ENCODE peak calls at places on chromosome 20, in ten cellular contexts. J is colonic mucosa, X is OCI-LY7, M is A673, H is AG10803, Y is mammary epithelial cell, B is bronchial epithelial cell, S is GM12864, E is sigmoid colon, V is lower leg skin. Z is an unnamed sample.

GRCh38 chr20:51562334-51563140 is 20.0 kb upstream of the NFATC2 start:
- DNase-seq in J (peak), X (no peak), M (peak), H (peak), Y (peak), B (peak), S (no peak), E (peak), V (peak), Z (peak)

GRCh38 chr20:51636123-51636522 is 93.6 kb upstream of the NFATC2 start:
- DNase-seq in J (no peak), X (no peak), M (peak), H (no peak), Y (peak), B (peak), S (no peak), E (no peak), V (no peak), Z (no peak)

GRCh38 chr20:63708301-63709148 is 686 bp downstream of the ZGPAT start:
- DNase-seq in J (no peak), X (no peak), M (no peak), H (no peak), Y (peak), B (no peak), S (no peak), E (peak), V (peak), Z (no peak)

GRCh38 chr20:9024996-9025395 is 43.9 kb upstream of the PLCB4 start:
- DNase-seq in J (no peak), X (no peak), M (no peak), H (no peak), Y (no peak), B (no peak), S (no peak), E (no peak), V (no peak), Z (no peak)

GRCh38 chr20:5118220-5119142 is 1.3 kb downstream of the PCNA start:
- DNase-seq in J (no peak), X (peak), M (no peak), H (no peak), Y (no peak), B (peak), S (no peak), E (no peak), V (no peak), Z (no peak)

GRCh38 chr20:57313230-57313629 is 16.4 kb upstream of the SPO11 start:
- DNase-seq in J (no peak), X (no peak), M (no peak), H (no peak), Y (no peak), B (no peak), S (no peak), E (no peak), V (peak), Z (no peak)

GRCh38 chr20:22762576-22763256 is 178.3 kb upstream of the FOXA2 start:
- DNase-seq in J (no peak), X (no peak), M (no peak), H (no peak), Y (peak), B (peak), S (no peak), E (no peak), V (no peak), Z (no peak)

GRCh38 chr20:38877483-38877882 is 48.7 kb upstream of the FAM83D start:
- DNase-seq in J (no peak), X (no peak), M (no peak), H (no peak), Y (no peak), B (no peak), S (no peak), E (no peak), V (no peak), Z (no peak)

GRCh38 chr20:48791014-48791413 is 36.8 kb downstream of the PREX1 start:
- DNase-seq in J (no peak), X (peak), M (peak), H (no peak), Y (no peak), B (no peak), S (no peak), E (peak), V (no peak), Z (no peak)

GRCh38 chr20:20024942-20025341 is 7.8 kb downstream of the NAA20 start:
- DNase-seq in J (no peak), X (no peak), M (no peak), H (peak), Y (no peak), B (no peak), S (no peak), E (no peak), V (no peak), Z (no peak)

DNA sequence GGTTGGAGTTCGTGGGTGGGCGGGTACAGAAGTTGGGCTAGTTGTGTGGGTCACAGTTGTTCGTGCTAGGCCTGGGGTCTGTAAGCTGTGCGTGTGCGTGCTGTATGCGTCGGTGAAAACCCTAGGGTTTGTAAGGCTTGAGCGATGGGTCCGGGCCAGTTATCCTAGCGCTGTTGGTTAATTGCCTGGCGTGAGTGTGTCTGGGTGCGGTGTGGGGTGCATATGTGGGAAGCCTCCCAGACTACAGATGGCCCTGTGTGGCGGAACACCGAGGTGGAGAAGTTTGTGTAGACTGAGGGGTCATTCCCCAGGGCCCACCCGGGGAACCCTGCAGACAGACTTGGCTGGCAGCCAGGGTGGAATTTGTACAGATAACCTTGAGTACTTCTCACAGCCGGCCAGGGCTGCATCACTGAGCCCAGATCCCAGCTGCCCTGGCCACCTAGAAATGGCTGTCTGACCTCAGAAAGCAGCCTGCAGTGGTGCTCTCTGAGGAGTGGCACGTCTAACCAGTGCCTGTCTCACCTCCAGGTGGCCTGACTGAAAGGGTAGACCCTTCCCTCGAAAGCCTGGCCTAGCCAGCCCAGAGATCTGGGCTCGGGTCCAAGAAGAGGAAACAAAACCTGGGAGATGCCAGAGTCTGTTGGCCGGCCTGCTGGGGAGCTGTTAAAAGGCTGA is 1.8 kb downstream of the TGIF2 start:
- DNase-seq in J (peak), X (peak), M (peak), H (peak), Y (peak), B (no peak), S (no peak), E (peak), V (peak), Z (peak)
- TF ChIP-seq CTCF in J (no peak), X (peak), M (no peak), H (no peak), Y (no peak), B (no peak), S (peak), E (no peak), V (no peak), Z (no peak)

GRCh38 chr20:1225729-1226313 is at the start of gene RAD21L1:
- DNase-seq in J (peak), X (peak), M (peak), H (peak), Y (peak), B (peak), S (no peak), E (peak), V (peak), Z (peak)
- TF ChIP-seq CTCF in J (no peak), X (no peak), M (no peak), H (no peak), Y (no peak), B (no peak), S (no peak), E (no peak), V (no peak), Z (no peak)

DNA sequence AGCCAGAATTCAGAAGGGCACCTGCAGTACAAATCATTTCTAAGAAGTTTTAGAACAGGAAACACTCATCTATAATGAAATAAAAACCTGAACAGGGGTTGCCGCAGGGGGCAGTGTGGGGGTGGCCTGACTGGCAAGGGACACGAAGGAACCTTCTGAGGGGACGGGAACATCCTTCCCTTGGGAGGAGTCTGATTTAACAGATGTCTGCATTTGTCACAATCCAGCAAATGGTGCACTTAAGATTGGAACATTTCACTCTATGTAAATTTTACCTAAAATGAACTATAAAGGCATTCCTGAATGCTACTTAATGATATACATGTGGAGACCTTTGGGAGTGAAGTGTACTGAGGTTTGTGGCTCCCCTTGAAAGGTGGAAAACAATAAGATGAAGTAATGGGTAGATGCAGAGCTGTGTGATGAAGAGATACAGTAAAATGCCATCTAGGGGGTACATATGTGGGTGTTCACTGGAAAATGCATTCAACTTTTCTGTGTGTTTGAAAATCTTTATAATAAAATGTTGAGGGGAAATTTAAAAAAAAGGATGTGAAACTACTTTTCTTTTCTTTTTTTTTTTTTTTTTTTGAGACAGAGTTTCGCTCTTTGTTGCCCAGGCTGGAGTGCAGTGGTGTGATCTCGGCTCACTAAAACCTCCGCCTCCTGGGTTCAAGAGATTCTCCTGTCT is 89.5 kb downstream of the SNX5 start:
- DNase-seq in J (no peak), X (peak), M (peak), H (no peak), Y (no peak), B (no peak), S (no peak), E (peak), V (no peak), Z (no peak)
- TF ChIP-seq CTCF in J (no peak), X (peak), M (peak), H (no peak), Y (no peak), B (no peak), S (peak), E (no peak), V (no peak), Z (no peak)

GRCh38 chr20:36775826-36776225 is 2.3 kb upstream of the DSN1 start:
- DNase-seq in J (no peak), X (no peak), M (no peak), H (no peak), Y (no peak), B (no peak), S (no peak), E (no peak), V (no peak), Z (no peak)

GRCh38 chr20:36773123-36773547 is 428 bp downstream of the DSN1 start:
- DNase-seq in J (no peak), X (peak), M (no peak), H (no peak), Y (no peak), B (peak), S (no peak), E (no peak), V (no peak), Z (no peak)

GRCh38 chr20:36770680-36771079 is 2.9 kb downstream of the DSN1 start:
- DNase-seq in J (no peak), X (no peak), M (no peak), H (no peak), Y (no peak), B (no peak), S (no peak), E (no peak), V (peak), Z (no peak)

GRCh38 chr20:36775196-36775595 is 1.6 kb upstream of the DSN1 start:
- DNase-seq in J (no peak), X (no peak), M (peak), H (no peak), Y (no peak), B (no peak), S (no peak), E (no peak), V (no peak), Z (no peak)

DNA sequence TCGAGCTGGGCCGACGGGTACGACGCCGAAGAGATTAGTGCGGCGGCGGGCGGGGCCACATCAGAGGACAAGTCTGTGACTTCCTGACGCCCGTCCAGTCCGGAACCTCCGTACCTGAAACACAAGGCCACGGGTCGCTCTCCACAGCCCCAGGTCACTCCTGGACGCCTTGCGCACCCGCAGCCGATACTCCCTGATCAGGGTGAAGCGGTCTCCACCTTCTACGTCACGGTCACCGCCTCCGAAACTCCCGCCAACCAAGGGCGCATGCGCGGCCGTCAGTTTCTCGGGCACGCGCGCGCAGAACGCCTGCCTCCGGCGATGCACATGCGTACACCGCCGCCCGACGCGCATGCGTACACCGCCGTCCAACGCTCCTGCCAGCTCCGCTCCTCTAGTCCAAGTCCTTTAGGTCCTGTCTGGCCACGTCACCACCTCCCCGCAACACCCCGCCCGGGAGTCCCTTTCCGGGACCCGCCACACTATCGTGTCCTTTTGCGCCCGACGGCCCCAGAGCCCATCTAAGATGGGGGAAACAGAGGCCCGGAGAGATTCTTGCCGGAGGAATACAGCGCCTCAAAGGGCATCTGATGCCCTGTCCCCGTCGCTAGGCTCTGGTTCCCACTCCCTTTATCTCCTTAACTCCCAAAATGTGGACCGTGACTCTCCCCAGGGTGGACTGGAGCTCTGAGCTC is at the start of gene DSN1:
- DNase-seq in J (peak), X (peak), M (peak), H (peak), Y (peak), B (peak), S (peak), E (peak), V (peak), Z (peak)
- TF ChIP-seq CTCF in J (no peak), X (no peak), M (no peak), H (no peak), Y (no peak), B (no peak), S (no peak), E (no peak), V (no peak), Z (no peak)

DNA sequence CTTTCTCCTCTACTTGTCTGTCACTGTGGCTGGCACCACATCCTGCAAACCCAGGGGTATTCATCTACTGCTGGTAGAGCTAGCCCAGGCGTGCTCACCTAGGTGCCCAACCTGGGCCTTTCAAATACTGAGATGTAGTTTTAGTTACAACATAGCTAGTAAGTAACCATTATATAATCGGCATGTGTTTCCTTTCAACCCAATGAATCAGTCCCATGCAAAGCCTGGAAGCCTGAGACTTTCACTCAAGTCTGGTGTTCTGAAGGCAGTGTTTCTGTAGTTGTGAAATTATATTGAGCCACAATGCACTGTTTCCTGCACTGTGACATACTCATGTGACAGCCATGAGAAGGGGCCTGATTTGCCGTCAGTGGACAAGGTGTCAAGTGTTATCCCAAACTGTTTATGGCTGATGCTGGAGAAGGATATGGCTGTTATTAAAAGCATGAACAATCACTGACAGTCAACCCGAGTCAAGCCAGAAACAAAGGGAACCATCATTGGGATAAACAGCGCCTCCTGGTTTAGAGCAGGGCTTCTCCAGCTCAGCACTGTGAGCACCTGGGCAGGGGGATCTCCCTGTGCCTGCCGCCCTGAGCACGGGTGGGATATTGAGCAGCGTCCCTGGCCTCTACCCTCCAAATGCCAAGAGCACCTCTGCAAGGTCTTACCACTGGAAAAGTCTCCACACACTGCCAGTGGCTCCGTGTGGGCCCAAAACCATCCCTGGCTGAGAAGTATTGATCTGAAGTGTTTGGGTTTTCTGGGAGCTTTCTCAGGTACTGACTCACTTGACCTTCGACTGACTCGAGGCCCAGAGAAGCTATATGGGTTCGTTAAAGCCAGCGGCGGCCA is 1.6 kb downstream of the PSMA7 start:
- DNase-seq in J (no peak), X (peak), M (peak), H (peak), Y (peak), B (peak), S (no peak), E (no peak), V (no peak), Z (no peak)
- TF ChIP-seq CTCF in J (no peak), X (peak), M (peak), H (peak), Y (peak), B (peak), S (peak), E (no peak), V (no peak), Z (peak)

DNA sequence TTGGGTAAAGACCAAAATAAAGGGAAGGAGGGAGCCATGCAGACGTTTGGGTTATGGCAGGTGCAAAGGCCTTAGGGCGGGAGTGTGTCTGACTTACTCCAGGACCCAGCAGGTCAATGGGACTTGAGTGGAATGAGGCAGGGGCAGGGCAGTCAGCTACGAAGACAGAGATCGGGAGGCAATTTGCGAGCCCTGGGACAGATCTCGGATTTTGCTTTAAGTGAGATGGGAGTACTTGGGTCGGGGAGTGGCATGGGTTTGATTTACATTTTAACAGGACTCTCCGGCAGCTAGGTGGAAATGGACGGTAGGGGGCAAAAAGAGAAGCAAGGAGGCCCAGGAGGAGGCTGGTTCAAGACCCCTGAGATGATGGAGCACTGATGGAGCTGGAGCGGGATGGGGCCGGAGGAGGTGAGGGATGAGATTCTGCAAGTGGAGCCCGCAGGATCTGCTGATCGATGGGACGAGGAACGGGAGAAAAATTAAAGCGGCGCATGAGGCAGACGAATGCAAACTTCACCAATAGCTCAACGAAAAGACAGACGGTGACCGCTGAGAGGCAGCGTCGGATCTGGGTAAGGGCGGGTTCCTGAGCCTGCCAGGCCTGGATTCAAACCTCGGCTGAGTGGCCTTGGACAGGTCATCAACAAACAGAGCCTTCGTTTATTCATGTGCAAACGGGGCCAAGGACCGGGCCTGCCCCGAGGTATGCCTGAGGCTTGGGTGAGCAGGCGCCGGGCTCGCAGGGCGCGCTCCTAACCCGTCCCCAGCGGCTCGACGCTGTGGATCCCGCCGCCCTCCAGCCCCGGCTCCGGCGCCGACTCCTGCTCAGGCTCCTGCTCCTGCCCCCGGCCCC is 774 bp upstream of the RBCK1 start:
- DNase-seq in J (peak), X (peak), M (peak), H (peak), Y (peak), B (peak), S (no peak), E (peak), V (peak), Z (peak)
- TF ChIP-seq CTCF in J (peak), X (peak), M (peak), H (peak), Y (peak), B (peak), S (peak), E (no peak), V (peak), Z (no peak)

GRCh38 chr20:15482525-15482924 is 1090.7 kb downstream of the KIF16B start:
- DNase-seq in J (no peak), X (no peak), M (no peak), H (no peak), Y (no peak), B (no peak), S (no peak), E (no peak), V (no peak), Z (no peak)
- TF ChIP-seq CTCF in J (no peak), X (no peak), M (no peak), H (no peak), Y (peak), B (no peak), S (no peak), E (no peak), V (no peak), Z (no peak)

DNA sequence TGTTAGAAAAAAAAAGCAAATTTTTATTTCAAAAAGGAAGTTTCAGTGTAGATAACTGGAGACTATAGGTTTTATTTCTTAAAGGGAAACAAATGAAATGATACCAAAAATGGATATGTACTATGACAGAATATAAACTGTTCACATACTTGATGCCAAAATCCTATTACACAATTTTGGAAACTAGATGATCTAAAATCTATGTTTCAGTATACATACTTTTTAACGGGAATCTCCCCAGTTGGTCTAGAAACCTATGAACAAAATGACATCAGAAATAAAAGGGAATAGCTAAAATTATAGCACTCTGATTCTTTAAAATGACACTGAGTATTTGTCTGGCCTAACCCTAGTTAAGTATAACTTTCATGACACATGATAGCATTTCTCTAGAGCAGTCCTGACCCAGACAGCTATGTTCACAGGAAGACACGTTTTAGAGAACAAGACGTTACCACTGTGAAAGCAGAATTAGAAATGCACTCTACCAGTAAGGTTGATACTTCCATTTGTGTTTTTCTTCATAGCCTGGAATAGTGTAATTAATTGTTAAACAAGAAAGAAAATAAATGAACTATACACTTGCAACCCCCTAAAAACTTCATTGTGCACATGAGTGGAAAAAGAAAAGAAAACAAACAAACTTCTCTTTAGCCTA is 3.4 kb downstream of the OSER1 start:
- DNase-seq in J (no peak), X (no peak), M (no peak), H (no peak), Y (no peak), B (no peak), S (no peak), E (no peak), V (no peak), Z (no peak)
- TF ChIP-seq CTCF in J (no peak), X (no peak), M (no peak), H (no peak), Y (no peak), B (no peak), S (no peak), E (no peak), V (no peak), Z (no peak)

Z was measured in GM20000.